ENCODE peak calls at places on chromosomes 12 and 14, in ten cellular contexts. L, B, W, Q, J, T, E, O, P and Y are unnamed samples.

GRCh38 chr14:62126885-62127478 is 364.8 kb downstream of the SNAPC1 start:
- DNase-seq in O (no peak), J (peak; percentile 31), B (peak; percentile 82), L (no peak), Q (peak; percentile 75), E (peak; percentile 16), T (peak; percentile 76), W (peak; percentile 7), P (no peak), Y (peak; percentile 40)

GRCh38 chr12:21819236-21819635 is 44.7 kb upstream of the KCNJ8 start:
- DNase-seq in P (no peak), E (no peak), J (no peak), W (no peak), O (no peak), B (no peak), T (peak; percentile 49), L (no peak), Q (no peak), Y (no peak)

GRCh38 chr14:103543721-103544626 is 15.0 kb downstream of the TRMT61A start:
- DNase-seq in J (no peak), O (no peak), Q (no peak), L (peak; percentile 56), B (peak; percentile 45), E (no peak), P (peak; percentile 80), W (no peak), T (no peak), Y (no peak)

GRCh38 chr14:97416550-97416949 is 619.4 kb downstream of the VRK1 start:
- DNase-seq in O (no peak), L (no peak), T (no peak), E (no peak), P (no peak), Q (no peak), W (no peak), B (no peak), J (no peak), Y (no peak)

GRCh38 chr14:34275038-34275437 is 187.0 kb downstream of the SPTSSA start:
- DNase-seq in J (no peak), P (no peak), O (no peak), W (no peak), E (no peak), B (no peak), Q (no peak), T (no peak), L (no peak), Y (no peak)

GRCh38 chr14:31727797-31728196 is 166.6 kb downstream of the NUBPL start:
- DNase-seq in J (no peak), W (no peak), Q (no peak), O (no peak), T (no peak), E (no peak), P (no peak), B (no peak), L (no peak), Y (no peak)

GRCh38 chr12:48265792-48266191 is 62.7 kb upstream of the OR10AD1 start:
- DNase-seq in P (no peak), O (no peak), L (no peak), T (no peak), E (no peak), W (no peak), B (no peak), J (no peak), Q (no peak), Y (no peak)

GRCh38 chr14:36238666-36239363 is 62.3 kb upstream of the PTCSC3 start:
- DNase-seq in B (no peak), P (no peak), O (no peak), W (no peak), J (no peak), L (no peak), Q (no peak), T (peak; percentile 19), E (no peak), Y (no peak)

GRCh38 chr14:29310757-29311156 is 544.2 kb downstream of the FOXG1 start:
- DNase-seq in Q (no peak), W (no peak), P (no peak), B (no peak), J (no peak), O (no peak), L (no peak), E (no peak), T (peak; percentile 78), Y (no peak)

GRCh38 chr12:115569694-115570093 is 707.8 kb downstream of the MED13L start:
- DNase-seq in Q (no peak), P (no peak), W (no peak), O (no peak), L (no peak), B (no peak), J (no peak), T (no peak), E (no peak), Y (no peak)

GRCh38 chr14:23626946-23627345 is 9.2 kb upstream of the DHRS2 start:
- DNase-seq in P (no peak), W (no peak), T (no peak), E (no peak), B (no peak), O (no peak), Q (no peak), L (no peak), J (no peak), Y (no peak)

GRCh38 chr12:11085419-11085818 is 6.7 kb downstream of the TAS2R43 start:
- DNase-seq in O (no peak), E (no peak), T (peak; percentile 34), L (no peak), W (no peak), J (no peak), Q (no peak), B (no peak), P (no peak), Y (no peak)

GRCh38 chr12:38389581-38389980 is 73.0 kb downstream of the ALG10B start:
- DNase-seq in P (no peak), T (no peak), J (no peak), Q (no peak), E (no peak), B (no peak), W (no peak), O (no peak), L (no peak), Y (no peak)

GRCh38 chr14:103519837-103520212 is 2.8 kb downstream of the CKB start:
- DNase-seq in P (no peak), E (no peak), L (peak; percentile 40), B (no peak), W (no peak), T (no peak), Q (no peak), O (no peak), J (no peak), Y (no peak)

GRCh38 chr14:66495214-66496098 is 9.3 kb downstream of the CCDC196 start:
- DNase-seq in T (peak; percentile 81), J (peak; percentile 39), B (peak; percentile 85), W (no peak), Q (peak; percentile 71), E (peak; percentile 7), O (no peak), P (no peak), L (no peak), Y (peak; percentile 39)

GRCh38 chr14:23359722-23360447 is 5.1 kb downstream of the EFS start:
- DNase-seq in E (no peak), J (no peak), O (no peak), W (no peak), P (no peak), Q (no peak), T (no peak), L (no peak), B (no peak), Y (no peak)

GRCh38 chr12:51593539-51593938 is 2.5 kb downstream of the SCN8A start:
- DNase-seq in T (peak; percentile 72), E (no peak), J (no peak), L (no peak), O (no peak), W (peak; percentile 5), P (no peak), Q (no peak), B (no peak), Y (no peak)

GRCh38 chr14:105470812-105471771 is 3.5 kb upstream of the CRIP2 start:
- DNase-seq in O (no peak), P (no peak), L (peak; percentile 77), W (no peak), E (no peak), Q (peak; percentile 87), J (no peak), B (peak; percentile 67), T (no peak), Y (no peak)

GRCh38 chr14:92458136-92458958 is 55.2 kb upstream of the RIN3 start:
- DNase-seq in P (no peak), T (no peak), L (no peak), Q (no peak), J (no peak), E (no peak), O (no peak), B (no peak), W (no peak), Y (no peak)

GRCh38 chr12:50533971-50534370 is 29.2 kb downstream of the DIP2B start:
- DNase-seq in E (no peak), W (no peak), J (no peak), L (no peak), T (no peak), Q (no peak), P (no peak), B (no peak), O (no peak), Y (no peak)

GRCh38 chr12:88468546-88468945 is 111.7 kb downstream of the KITLG start:
- DNase-seq in P (no peak), L (no peak), O (no peak), T (peak; percentile 90), E (no peak), B (no peak), Q (no peak), J (no peak), W (no peak), Y (no peak)

GRCh38 chr12:130137141-130138018 is 24.9 kb upstream of the FZD10 start:
- DNase-seq in T (no peak), E (no peak), J (no peak), L (no peak), Q (peak; percentile 82), O (no peak), B (peak; percentile 73), P (no peak), W (no peak), Y (no peak)

GRCh38 chr12:65779091-65779642 is 45.1 kb upstream of the HMGA2 start:
- DNase-seq in T (peak; percentile 69), W (no peak), P (no peak), O (no peak), B (no peak), E (no peak), Q (no peak), L (no peak), J (no peak), Y (peak; percentile 54)

GRCh38 chr12:81212996-81213696 is 135.3 kb downstream of the ACSS3 start:
- DNase-seq in J (no peak), E (no peak), W (no peak), O (no peak), T (no peak), P (no peak), B (no peak), Q (no peak), L (no peak), Y (no peak)

GRCh38 chr12:120262852-120263724 is 2.4 kb downstream of the PXN start:
- DNase-seq in Q (no peak), W (no peak), B (no peak), T (peak; percentile 47), E (no peak), J (no peak), L (peak; percentile 59), O (no peak), P (no peak), Y (no peak)

GRCh38 chr12:116773276-116773731 is 35.2 kb downstream of the RNFT2 start:
- DNase-seq in W (no peak), E (no peak), B (no peak), L (no peak), O (no peak), P (no peak), J (no peak), Q (no peak), T (peak; percentile 22), Y (peak; percentile 12)

GRCh38 chr12:121917950-121918678 is at the start of gene CFAP251:
- DNase-seq in E (peak; percentile 94), L (peak; percentile 95), P (peak; percentile 83), Q (peak; percentile 98), T (peak; percentile 41), O (peak; percentile 97), W (peak; percentile 93), J (peak; percentile 82), B (peak; percentile 89), Y (peak; percentile 85)

GRCh38 chr14:51468523-51468922 is 183.2 kb upstream of the FRMD6 start:
- DNase-seq in E (no peak), O (no peak), T (no peak), W (no peak), L (no peak), J (no peak), P (no peak), Q (no peak), B (no peak), Y (no peak)